ENCODE peak calls at places on chromosome 9, in six cellular contexts. G is HT1080; L is psoas muscle; U is stimulated activated CD4-positive, alpha-beta T cell treated with anti-CD3 and anti-CD28 coated beads, Interleukin-1b, Interleukin-23, amount 100 ng/mL, for 24 hours; C is fibroblast of lung; B is MM.1S. F is an unnamed sample.

GRCh38 chr9:135070964-135071735 is 16.3 kb upstream of the OLFM1 start:
- DNase-seq in U (no peak), C (no peak), G (no peak), B (no peak), L (no peak), F (no peak)

GRCh38 chr9:6538666-6539071 is 106.9 kb downstream of the GLDC start:
- DNase-seq in U (no peak), G (peak; percentile 75), C (peak; percentile 60), L (no peak), B (no peak), F (peak; percentile 96)

GRCh38 chr9:112970939-112971338 is 41.1 kb downstream of the ZNF883 start:
- DNase-seq in L (no peak), U (no peak), C (no peak), B (no peak), G (no peak), F (no peak)

GRCh38 chr9:123102380-123103113 is 69.1 kb downstream of the GPR21 start:
- DNase-seq in L (no peak), B (no peak), G (no peak), U (no peak), C (peak; percentile 17), F (no peak)

GRCh38 chr9:92176068-92176799 is 61.0 kb upstream of the SPTLC1 start:
- DNase-seq in L (no peak), B (no peak), G (no peak), C (no peak), U (no peak), F (no peak)

GRCh38 chr9:6566409-6567139 is 79.0 kb downstream of the GLDC start:
- DNase-seq in L (no peak), G (peak; percentile 99), U (peak; percentile 20), C (peak; percentile 99), B (no peak), F (peak; percentile 92)

GRCh38 chr9:81499571-81499970 is 189.8 kb downstream of the TLE1 start:
- DNase-seq in L (no peak), U (no peak), B (no peak), G (no peak), C (no peak), F (no peak)

GRCh38 chr9:21030389-21031035 is 928 bp downstream of the HACD4 start:
- DNase-seq in U (no peak), B (no peak), G (peak; percentile 15), L (no peak), C (peak; percentile 39), F (no peak)

GRCh38 chr9:136093995-136094881 is 851 bp downstream of the NACC2 start:
- DNase-seq in L (peak; percentile 88), G (no peak), C (peak; percentile 64), U (no peak), B (no peak), F (no peak)

GRCh38 chr9:121133104-121133816 is 58.5 kb downstream of the CNTRL start:
- DNase-seq in C (no peak), L (no peak), G (no peak), B (no peak), U (peak; percentile 21), F (no peak)

GRCh38 chr9:109232449-109232848 is 65.4 kb upstream of the FRRS1L start:
- DNase-seq in C (peak; percentile 90), U (no peak), L (no peak), B (no peak), G (peak; percentile 82), F (no peak)